ENCODE peak calls at places on chromosome 2, in eight cellular contexts. D, E, U, Y, K, B, X and F are unnamed samples.

GRCh38 chr2:25585189-25585588 is 88.2 kb downstream of the DTNB start:
- DNase-seq in D (no peak), E (no peak), U (no peak), Y (no peak), K (no peak), B (no peak), X (no peak), F (no peak)

GRCh38 chr2:198098918-198099317 is 294.5 kb downstream of the PLCL1 start:
- DNase-seq in D (no peak), E (no peak), U (no peak), Y (no peak), K (peak), B (no peak), X (no peak), F (no peak)

GRCh38 chr2:3585239-3586109 is 9.4 kb upstream of the COLEC11 start:
- DNase-seq in D (peak), E (no peak), U (peak), Y (no peak), K (peak), B (peak), X (no peak), F (no peak)

GRCh38 chr2:210461401-210461800 is 15.2 kb downstream of the LANCL1 start:
- DNase-seq in D (no peak), E (no peak), U (no peak), Y (no peak), K (no peak), B (no peak), X (no peak), F (no peak)

GRCh38 chr2:71923887-71924533 is 223.7 kb downstream of the CYP26B1 start:
- DNase-seq in D (peak), E (peak), U (peak), Y (no peak), K (peak), B (peak), X (no peak), F (peak)

GRCh38 chr2:101518470-101519172 is 43.7 kb upstream of the RFX8 start:
- DNase-seq in D (no peak), E (no peak), U (peak), Y (no peak), K (peak), B (peak), X (peak), F (no peak)

GRCh38 chr2:42722328-42723190 is 41.4 kb downstream of the OXER1 start:
- DNase-seq in D (no peak), E (peak), U (peak), Y (no peak), K (peak), B (peak), X (peak), F (no peak)

GRCh38 chr2:226355600-226355999 is 444.0 kb downstream of the IRS1 start:
- DNase-seq in D (no peak), E (no peak), U (no peak), Y (no peak), K (no peak), B (no peak), X (no peak), F (no peak)

GRCh38 chr2:238786792-238787490 is 60.9 kb upstream of the TWIST2 start:
- DNase-seq in D (no peak), E (no peak), U (no peak), Y (no peak), K (no peak), B (no peak), X (no peak), F (no peak)
- H3K4me3 ChIP-seq in D (no peak), E (no peak), U (no peak), Y (no peak), K (no peak), B (no peak), X (no peak), F (no peak)

DNA sequence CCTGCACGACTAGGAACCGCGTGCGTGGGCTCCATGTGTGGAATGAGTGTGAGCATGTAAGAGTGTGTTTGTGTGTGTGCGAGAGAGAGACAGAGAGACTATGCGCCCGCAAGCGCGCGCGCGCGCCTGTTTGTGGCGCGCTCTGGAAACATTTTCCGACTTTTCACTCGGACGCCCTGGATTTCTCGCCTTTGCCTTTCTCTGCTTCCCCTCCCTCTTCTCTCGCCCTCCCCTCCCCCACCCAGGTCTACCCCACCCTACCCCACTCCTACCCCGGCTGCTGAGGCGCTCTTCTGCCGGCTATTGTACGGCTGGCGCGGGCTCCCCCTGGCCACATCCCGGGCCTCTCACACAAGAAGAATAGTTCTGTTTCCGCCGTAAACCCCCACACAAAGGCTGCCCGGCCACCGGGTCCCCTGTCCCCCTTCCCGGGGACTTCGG is 7.0 kb upstream of the SIX3 start:
- DNase-seq in D (no peak), E (no peak), U (no peak), Y (no peak), K (no peak), B (no peak), X (no peak), F (no peak)
- H3K4me3 ChIP-seq in D (peak), E (no peak), U (no peak), Y (no peak), K (no peak), B (peak), X (peak), F (no peak)

DNA sequence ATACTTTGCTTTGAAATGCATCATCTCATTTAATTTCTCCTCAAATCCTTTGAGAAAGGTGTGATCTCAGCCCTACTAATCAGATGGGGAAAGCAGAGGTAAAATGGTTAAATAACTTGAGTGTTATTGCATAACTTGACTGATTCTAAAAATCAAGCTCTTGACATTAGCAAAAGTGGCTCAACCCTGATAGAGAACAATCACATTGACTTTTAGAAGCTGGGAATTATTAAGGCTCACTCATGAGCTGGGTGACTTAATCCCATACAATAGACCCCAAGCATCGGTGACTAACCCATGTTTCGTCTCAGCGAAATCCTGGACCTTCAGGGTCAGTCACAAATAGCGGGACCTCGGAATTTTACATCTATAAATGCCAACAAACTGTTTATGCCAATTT is 378.9 kb downstream of the NBAS start:
- DNase-seq in D (no peak), E (no peak), U (no peak), Y (no peak), K (peak), B (no peak), X (no peak), F (no peak)
- H3K4me3 ChIP-seq in D (no peak), E (no peak), U (no peak), Y (no peak), K (no peak), B (no peak), X (no peak), F (no peak)

DNA sequence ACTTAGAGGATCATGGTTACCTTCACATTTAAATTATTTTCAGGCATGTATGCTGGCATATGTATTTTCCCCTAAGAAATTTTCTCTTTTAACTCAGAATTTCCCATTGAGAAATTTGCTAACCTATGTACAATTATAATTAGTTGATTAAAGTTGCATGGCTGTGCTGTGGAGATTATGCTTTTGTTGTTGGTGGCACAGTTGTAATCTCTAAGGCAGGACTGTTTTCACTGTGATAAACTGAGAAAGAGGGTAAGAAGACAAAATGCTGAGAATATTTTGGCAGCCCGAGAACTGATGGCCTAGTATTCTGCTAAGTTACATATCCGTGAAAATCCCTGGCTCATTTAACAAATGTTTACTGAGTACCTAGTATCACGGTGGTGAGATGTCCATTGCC is 1.4 kb downstream of the VRK2 start:
- DNase-seq in D (no peak), E (no peak), U (no peak), Y (no peak), K (no peak), B (no peak), X (no peak), F (no peak)
- H3K4me3 ChIP-seq in D (peak), E (peak), U (no peak), Y (no peak), K (peak), B (no peak), X (peak), F (no peak)